ENCODE peak calls at places on chromosomes 3 and 15, in nine cellular contexts. M is DND-41, Y is ovary, Z is body of pancreas, O is uterus, S is A673, L is H9, J is Panc1, D is fibroblast of lung. N is an unnamed sample.

GRCh38 chr15:48233246-48233645 is 27.1 kb downstream of the SLC12A1 start:
- DNase-seq in M (no peak), Y (no peak), Z (no peak), O (no peak), S (no peak), L (no peak), J (no peak), D (no peak), N (no peak)

GRCh38 chr3:23865595-23866396 is 51.0 kb downstream of the NKIRAS1 start:
- DNase-seq in M (no peak), Y (no peak), Z (no peak), O (no peak), S (no peak), L (peak; percentile 60), J (no peak), D (peak; percentile 23), N (no peak)

GRCh38 chr15:60387321-60387720 is 10.5 kb downstream of the ANXA2 start:
- DNase-seq in M (no peak), Y (no peak), Z (no peak), O (no peak), S (no peak), L (no peak), J (no peak), D (no peak), N (no peak)

GRCh38 chr15:85718271-85718971 is 76.3 kb downstream of the KLHL25 start:
- DNase-seq in M (no peak), Y (no peak), Z (no peak), O (no peak), S (no peak), L (no peak), J (no peak), D (no peak), N (no peak)

GRCh38 chr15:42845581-42845980 is 75.0 kb downstream of the TTBK2 start:
- DNase-seq in M (no peak), Y (no peak), Z (no peak), O (no peak), S (no peak), L (no peak), J (peak; percentile 63), D (no peak), N (no peak)

GRCh38 chr3:14539384-14540208 is 546 bp downstream of the GRIP2 start:
- DNase-seq in M (no peak), Y (no peak), Z (no peak), O (no peak), S (no peak), L (no peak), J (no peak), D (no peak), N (no peak)

GRCh38 chr3:13748500-13748899 is 131.4 kb downstream of the WNT7A start:
- DNase-seq in M (no peak), Y (no peak), Z (no peak), O (no peak), S (no peak), L (no peak), J (no peak), D (no peak), N (no peak)

GRCh38 chr3:16982439-16982838 is 97.7 kb downstream of the PLCL2 start:
- DNase-seq in M (no peak), Y (no peak), Z (no peak), O (no peak), S (no peak), L (no peak), J (no peak), D (no peak), N (no peak)

GRCh38 chr15:99692825-99693224 is 40.4 kb downstream of the LYSMD4 start:
- DNase-seq in M (no peak), Y (no peak), Z (peak; percentile 24), O (no peak), S (no peak), L (no peak), J (no peak), D (no peak), N (no peak)

GRCh38 chr3:159978918-159979703 is 9.5 kb upstream of the IL12A start:
- DNase-seq in M (no peak), Y (no peak), Z (no peak), O (no peak), S (no peak), L (no peak), J (no peak), D (no peak), N (no peak)
- H3K27ac ChIP-seq in M (no peak overlapping the region), Y (no peak overlapping the region), Z (no peak overlapping the region), O (no peak overlapping the region), S (no peak overlapping the region), L (no peak overlapping the region), J (no peak overlapping the region), D (no peak overlapping the region), N (no peak overlapping the region)

GRCh38 chr3:72345980-72346379 is 502.3 kb downstream of the SHQ1 start:
- DNase-seq in M (no peak), Y (peak; percentile 9), Z (no peak), O (no peak), S (no peak), L (no peak), J (no peak), D (no peak), N (no peak)
- H3K4me1 ChIP-seq in M (no peaks in the 10 kb centered on the region), Y (no peaks in the 10 kb centered on the region), Z (no peaks in the 10 kb centered on the region), O (no peaks in the 10 kb centered on the region), S (no peaks in the 10 kb centered on the region), L (no peaks in the 10 kb centered on the region), J (no peaks in the 10 kb centered on the region), D (peaks cover 2% of the 10 kb centered on the region), N (peaks cover 56% of the 10 kb centered on the region)

GRCh38 chr15:25171111-25171811 is 216.5 kb downstream of the SNRPN start:
- DNase-seq in M (no peak), Y (no peak), Z (peak; percentile 2), O (no peak), S (no peak), L (peak; percentile 11), J (no peak), D (no peak), N (no peak)

GRCh38 chr15:25170781-25171110 is 216.0 kb downstream of the SNRPN start:
- DNase-seq in M (no peak), Y (no peak), Z (no peak), O (no peak), S (no peak), L (peak; percentile 6), J (no peak), D (no peak), N (no peak)

GRCh38 chr15:25169318-25169717 is 214.5 kb downstream of the SNRPN start:
- DNase-seq in M (no peak), Y (no peak), Z (peak; percentile 2), O (no peak), S (no peak), L (peak; percentile 13), J (no peak), D (no peak), N (no peak)

GRCh38 chr15:25171856-25172687 is 217.3 kb downstream of the SNRPN start:
- DNase-seq in M (no peak), Y (no peak), Z (peak; percentile 1), O (peak; percentile 6), S (no peak), L (peak; percentile 14), J (no peak), D (no peak), N (no peak)

DNA sequence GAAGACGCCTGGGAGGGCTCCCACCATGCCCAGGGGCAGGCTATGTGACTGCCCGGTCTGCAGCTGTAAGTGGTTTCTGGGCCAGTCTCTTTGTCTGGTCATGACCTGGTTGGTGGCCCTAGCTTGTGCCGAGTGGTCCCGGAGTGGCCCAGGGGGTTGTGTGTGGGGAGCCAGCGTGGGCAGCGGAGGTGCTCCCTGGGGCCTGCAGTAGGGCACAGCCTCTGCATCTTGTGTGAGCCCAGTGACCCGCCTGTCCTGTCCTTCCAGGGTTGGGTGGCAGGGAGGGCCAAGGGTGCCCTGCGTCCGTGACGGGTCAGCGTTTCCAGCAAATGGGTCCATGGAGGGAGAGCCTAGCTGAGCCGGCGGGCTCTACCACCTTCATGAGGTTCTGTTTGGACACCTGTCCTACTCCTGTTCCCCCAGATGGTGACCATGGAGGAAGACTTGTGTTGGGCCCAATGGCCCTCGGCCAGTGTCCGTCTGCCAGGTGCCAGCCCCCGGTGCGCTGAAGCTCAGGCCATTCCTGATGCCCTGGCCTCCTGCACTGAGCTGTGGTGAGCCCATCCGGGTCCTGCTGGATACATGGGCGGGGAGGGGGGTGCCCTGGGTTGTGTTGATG is 215.4 kb downstream of the SNRPN start:
- DNase-seq in M (no peak), Y (no peak), Z (peak; percentile 2), O (no peak), S (no peak), L (peak; percentile 11), J (no peak), D (no peak), N (no peak)
- H3K9me3 ChIP-seq in M (peaks cover 35% of the 10 kb centered on the region), Y (no peaks in the 10 kb centered on the region), Z (peaks cover 35% of the 10 kb centered on the region), O (peaks cover 14% of the 10 kb centered on the region), S (peaks cover 19% of the 10 kb centered on the region), L (peaks cover 49% of the 10 kb centered on the region), J (no peaks in the 10 kb centered on the region), D (no peaks in the 10 kb centered on the region), N (peaks cover 6% of the 10 kb centered on the region)

DNA sequence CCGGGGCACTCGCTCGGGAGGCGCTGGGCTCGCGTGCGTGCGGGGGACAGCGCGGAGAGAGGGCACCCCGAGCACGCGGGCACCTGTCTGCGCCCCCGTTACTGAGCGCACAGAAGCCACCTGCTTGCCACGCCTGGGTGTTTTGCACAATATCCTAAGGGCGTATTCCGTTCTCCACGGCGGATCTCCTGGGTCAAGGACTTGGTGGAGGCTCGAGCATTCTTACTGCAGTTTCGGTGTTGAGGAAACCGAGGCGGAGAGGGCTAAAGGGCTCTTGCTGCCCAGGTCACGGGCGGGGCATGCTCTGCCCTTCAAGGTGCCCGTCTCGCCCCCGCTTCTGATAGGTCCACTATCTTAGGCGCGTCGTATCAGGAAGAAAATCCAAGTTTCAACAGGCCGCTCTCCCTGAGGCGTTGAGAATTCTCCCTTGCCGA is 526 bp downstream of the GPD1L start:
- DNase-seq in M (no peak), Y (no peak), Z (peak; percentile 78), O (peak; percentile 39), S (no peak), L (no peak), J (no peak), D (peak; percentile 7), N (no peak)
- H3K27ac ChIP-seq in M (peak overlapping the region; percentile 76), Y (peak overlapping the region; percentile 61), Z (peak overlapping the region; percentile 86), O (peak overlapping the region; percentile 64), S (peak overlapping the region; percentile 54), L (no peak overlapping the region), J (peak overlapping the region; percentile 44), D (no peak overlapping the region), N (peak overlapping the region; percentile 71)

GRCh38 chr3:126053513-126053912 is 30.4 kb downstream of the SLC41A3 start:
- DNase-seq in M (no peak), Y (no peak), Z (no peak), O (no peak), S (no peak), L (no peak), J (no peak), D (peak; percentile 12), N (no peak)
- H3K4me1 ChIP-seq in M (no peaks in the 10 kb centered on the region), Y (peaks cover 10% of the 10 kb centered on the region), Z (no peaks in the 10 kb centered on the region), O (no peaks in the 10 kb centered on the region), S (no peaks in the 10 kb centered on the region), L (no peaks in the 10 kb centered on the region), J (no peaks in the 10 kb centered on the region), D (no peaks in the 10 kb centered on the region), N (peaks cover 25% of the 10 kb centered on the region)